ENCODE peak calls at places on chromosomes 16 and 17, in four cellular contexts. One of them, this sample, is unnamed.

GRCh38 chr16:17194190-17194780 is 276.5 kb downstream of the XYLT1 start:
- DNase-seq in DND-41: peak
- DNase-seq in neural progenitor cell: peak
- DNase-seq in PC-9: no peak
- DNase-seq in this sample: peak

GRCh38 chr17:1322469-1322868 is 43.0 kb downstream of the TRARG1 start:
- DNase-seq in PC-9: no peak
- DNase-seq in DND-41: no peak
- DNase-seq in neural progenitor cell: no peak
- DNase-seq in this sample: peak

GRCh38 chr16:87850009-87851006 is 19.0 kb downstream of the SLC7A5 start:
- DNase-seq in neural progenitor cell: peak
- DNase-seq in DND-41: peak
- DNase-seq in PC-9: no peak
- DNase-seq in this sample: peak

GRCh38 chr16:58449768-58450167 is 50.2 kb upstream of the NDRG4 start:
- DNase-seq in PC-9: no peak
- DNase-seq in neural progenitor cell: no peak
- DNase-seq in DND-41: peak
- DNase-seq in this sample: no peak

GRCh38 chr17:5708344-5708743 is 124.0 kb upstream of the NLRP1 start:
- DNase-seq in neural progenitor cell: no peak
- DNase-seq in DND-41: no peak
- DNase-seq in PC-9: no peak
- DNase-seq in this sample: no peak

GRCh38 chr17:27585792-27586191 is 45.2 kb upstream of the LGALS9 start:
- DNase-seq in DND-41: no peak
- DNase-seq in PC-9: no peak
- DNase-seq in neural progenitor cell: no peak
- DNase-seq in this sample: no peak

GRCh38 chr17:12973496-12974318 is 44.1 kb downstream of the ELAC2 start:
- DNase-seq in DND-41: no peak
- DNase-seq in PC-9: no peak
- DNase-seq in neural progenitor cell: peak
- DNase-seq in this sample: no peak

GRCh38 chr17:50100921-50101345 is 5.8 kb downstream of the PDK2 start:
- DNase-seq in PC-9: no peak
- DNase-seq in DND-41: no peak
- DNase-seq in neural progenitor cell: no peak
- DNase-seq in this sample: no peak

GRCh38 chr17:49577651-49577935 is 1.9 kb downstream of the NXPH3 start:
- DNase-seq in PC-9: no peak
- DNase-seq in neural progenitor cell: no peak
- DNase-seq in DND-41: no peak
- DNase-seq in this sample: no peak

GRCh38 chr16:54080524-54081008 is 206.0 kb downstream of the IRX3 start:
- DNase-seq in neural progenitor cell: no peak
- DNase-seq in DND-41: no peak
- DNase-seq in PC-9: peak
- DNase-seq in this sample: no peak

DNA sequence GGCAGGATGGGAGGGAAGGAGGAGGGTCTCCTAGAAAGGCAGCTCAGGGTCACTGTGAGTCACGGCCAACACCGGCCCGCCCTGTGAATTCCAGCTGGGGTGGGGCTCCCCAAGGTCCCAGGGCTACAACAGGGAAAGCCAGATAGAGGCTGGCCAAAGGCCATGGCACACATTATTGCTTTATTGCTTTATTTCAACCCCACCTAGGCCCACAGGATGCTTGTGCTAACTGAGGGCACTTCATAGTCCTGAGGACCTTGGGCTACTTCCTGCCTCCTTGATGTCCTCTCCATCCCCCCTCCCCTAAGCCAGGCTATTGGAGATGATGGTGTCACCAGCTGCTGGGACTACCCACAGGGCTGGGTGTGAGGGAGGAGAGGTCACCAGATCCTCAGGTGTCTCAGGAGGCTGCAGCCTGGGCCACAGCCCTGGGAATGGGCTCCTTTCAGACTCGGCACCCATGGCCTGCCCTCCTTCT is 26.1 kb downstream of the LRRC75A start:
- DNase-seq in DND-41: no peak
- DNase-seq in neural progenitor cell: no peak
- DNase-seq in PC-9: no peak
- DNase-seq in this sample: no peak
- H3K27ac ChIP-seq in DND-41: no peak
- H3K27ac ChIP-seq in neural progenitor cell: no peak
- H3K27ac ChIP-seq in PC-9: no peak
- H3K27ac ChIP-seq in this sample: no peak

DNA sequence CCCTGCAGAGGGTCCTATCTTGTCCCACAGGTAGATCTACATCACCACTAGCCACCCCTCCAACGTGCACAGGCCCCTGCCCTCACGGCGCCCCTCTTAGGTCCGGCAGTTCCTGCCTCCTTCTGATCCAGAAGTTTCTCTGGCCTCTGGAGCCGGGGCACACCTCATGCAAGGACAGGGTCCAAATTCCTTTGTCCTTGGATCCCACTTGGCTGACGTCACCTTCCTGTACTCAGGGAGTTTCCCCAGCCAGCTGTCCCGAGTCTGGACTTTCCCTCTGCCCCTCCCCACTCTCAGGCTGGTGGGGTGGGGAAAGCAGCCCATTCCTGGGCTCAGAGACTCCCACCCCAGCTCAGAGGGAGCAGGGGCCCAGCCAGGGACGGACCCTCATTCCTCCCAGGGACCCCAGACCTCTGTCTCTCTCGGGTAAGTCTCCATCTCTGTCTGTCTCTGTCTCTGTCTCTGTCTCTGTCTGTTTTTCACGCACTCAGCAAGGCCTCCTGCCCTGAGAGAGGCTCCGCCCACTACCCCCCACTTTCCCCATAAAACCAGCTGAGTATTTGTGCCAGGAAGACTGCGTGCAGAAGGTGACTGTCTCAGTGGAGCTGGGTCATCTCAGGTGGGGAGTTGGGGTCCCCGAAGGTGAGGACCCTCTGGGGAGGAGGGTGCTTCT is at the start of gene IL32:
- DNase-seq in DND-41: peak
- DNase-seq in neural progenitor cell: no peak
- DNase-seq in PC-9: no peak
- DNase-seq in this sample: no peak
- H2AFZ ChIP-seq in DND-41: peak
- H2AFZ ChIP-seq in neural progenitor cell: no peak
- H2AFZ ChIP-seq in PC-9: no peak
- H2AFZ ChIP-seq in this sample: no peak

GRCh38 chr17:19386974-19387920 is at the start of gene MFAP4:
- DNase-seq in DND-41: peak
- DNase-seq in PC-9: no peak
- DNase-seq in neural progenitor cell: peak
- DNase-seq in this sample: no peak
- H3K27ac ChIP-seq in DND-41: peak
- H3K27ac ChIP-seq in PC-9: no peak
- H3K27ac ChIP-seq in neural progenitor cell: no peak
- H3K27ac ChIP-seq in this sample: no peak

GRCh38 chr17:17981330-17981729 is 8.7 kb downstream of the DRC3 start:
- DNase-seq in neural progenitor cell: no peak
- DNase-seq in DND-41: no peak
- DNase-seq in PC-9: no peak
- DNase-seq in this sample: no peak
- H2AFZ ChIP-seq in neural progenitor cell: no peak
- H2AFZ ChIP-seq in DND-41: no peak
- H2AFZ ChIP-seq in PC-9: no peak
- H2AFZ ChIP-seq in this sample: no peak

GRCh38 chr17:39922006-39922405 is 3.6 kb upstream of the GSDMB start:
- DNase-seq in neural progenitor cell: no peak
- DNase-seq in PC-9: no peak
- DNase-seq in DND-41: no peak
- DNase-seq in this sample: no peak
- H3K27ac ChIP-seq in neural progenitor cell: no peak
- H3K27ac ChIP-seq in PC-9: no peak
- H3K27ac ChIP-seq in DND-41: no peak
- H3K27ac ChIP-seq in this sample: no peak

GRCh38 chr17:28624148-28624547 is 10.2 kb upstream of the RSKR start:
- DNase-seq in PC-9: no peak
- DNase-seq in DND-41: no peak
- DNase-seq in neural progenitor cell: no peak
- DNase-seq in this sample: no peak
- H2AFZ ChIP-seq in PC-9: no peak
- H2AFZ ChIP-seq in DND-41: no peak
- H2AFZ ChIP-seq in neural progenitor cell: no peak
- H2AFZ ChIP-seq in this sample: no peak

GRCh38 chr16:29961479-29962343 is at the start of gene TMEM219:
- DNase-seq in PC-9: peak
- DNase-seq in DND-41: peak
- DNase-seq in neural progenitor cell: peak
- DNase-seq in this sample: peak
- H3K27ac ChIP-seq in PC-9: no peak
- H3K27ac ChIP-seq in DND-41: peak
- H3K27ac ChIP-seq in neural progenitor cell: no peak
- H3K27ac ChIP-seq in this sample: peak

GRCh38 chr16:30875881-30876791 is 17.7 kb downstream of the BCL7C start:
- DNase-seq in PC-9: peak
- DNase-seq in DND-41: peak
- DNase-seq in neural progenitor cell: peak
- DNase-seq in this sample: peak

GRCh38 chr16:30870904-30871303 is 23.0 kb downstream of the BCL7C start:
- DNase-seq in neural progenitor cell: no peak
- DNase-seq in DND-41: no peak
- DNase-seq in PC-9: no peak
- DNase-seq in this sample: no peak

GRCh38 chr16:30876867-30877266 is 17.0 kb downstream of the BCL7C start:
- DNase-seq in neural progenitor cell: peak
- DNase-seq in DND-41: no peak
- DNase-seq in PC-9: no peak
- DNase-seq in this sample: peak

GRCh38 chr16:30874821-30875717 is 18.8 kb downstream of the BCL7C start:
- DNase-seq in DND-41: peak
- DNase-seq in PC-9: peak
- DNase-seq in neural progenitor cell: peak
- DNase-seq in this sample: peak

DNA sequence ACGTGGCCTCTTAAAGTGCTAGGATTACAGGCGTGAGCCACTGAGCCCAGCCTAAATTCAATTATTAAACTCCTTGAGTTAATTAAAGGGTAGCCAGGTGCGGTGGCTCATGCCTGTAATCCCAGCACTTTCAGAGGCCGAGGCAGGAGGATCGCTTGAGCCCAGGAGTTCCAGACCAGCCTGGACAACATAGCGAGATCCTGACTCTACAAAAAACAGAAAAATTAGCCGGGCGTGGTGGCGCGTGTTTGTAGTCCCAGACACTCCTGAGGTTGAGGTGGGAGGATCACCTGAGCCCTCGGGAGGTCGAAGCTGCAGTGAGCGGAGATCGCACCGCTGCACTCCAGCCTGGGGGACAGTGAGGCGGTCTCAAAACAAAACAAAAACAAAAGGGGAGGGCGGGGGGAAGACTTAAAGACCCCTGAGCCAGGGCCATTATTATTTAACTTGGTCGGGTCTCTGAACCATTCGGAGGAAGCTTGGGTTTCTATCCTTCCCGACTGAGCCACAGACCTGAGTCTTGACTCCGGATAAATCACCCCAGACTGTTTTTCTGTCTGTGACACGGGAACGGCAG is 19.5 kb downstream of the BCL7C start:
- DNase-seq in DND-41: no peak
- DNase-seq in neural progenitor cell: no peak
- DNase-seq in PC-9: no peak
- DNase-seq in this sample: no peak
- H2AFZ ChIP-seq in DND-41: peak
- H2AFZ ChIP-seq in neural progenitor cell: peak
- H2AFZ ChIP-seq in PC-9: peak
- H2AFZ ChIP-seq in this sample: no peak